ENCODE peak calls at places on chromosomes 2 and 18, in five cellular contexts. One of them, this sample, is unnamed.

GRCh38 chr2:68751397-68752339 is 17.1 kb downstream of the ARHGAP25 start:
- DNase-seq in stomach: peak; percentile 93
- DNase-seq in upper lobe of left lung: no peak
- DNase-seq in tibial nerve: peak; percentile 90
- DNase-seq in sigmoid colon: peak; percentile 92
- DNase-seq in this sample: peak; percentile 95

GRCh38 chr2:234286956-234287355 is 209.9 kb downstream of the ARL4C start:
- DNase-seq in tibial nerve: no peak
- DNase-seq in sigmoid colon: no peak
- DNase-seq in stomach: no peak
- DNase-seq in upper lobe of left lung: no peak
- DNase-seq in this sample: no peak

GRCh38 chr2:3132466-3132865 is 245.2 kb downstream of the EIPR1 start:
- DNase-seq in stomach: peak; percentile 15
- DNase-seq in tibial nerve: no peak
- DNase-seq in upper lobe of left lung: no peak
- DNase-seq in sigmoid colon: no peak
- DNase-seq in this sample: no peak

GRCh38 chr2:236334122-236334876 is 70.1 kb upstream of the ASB18 start:
- DNase-seq in tibial nerve: peak; percentile 69
- DNase-seq in sigmoid colon: no peak
- DNase-seq in stomach: no peak
- DNase-seq in upper lobe of left lung: no peak
- DNase-seq in this sample: no peak

GRCh38 chr2:17573085-17573805 is 32.7 kb downstream of the VSNL1 start:
- DNase-seq in sigmoid colon: no peak
- DNase-seq in tibial nerve: no peak
- DNase-seq in stomach: no peak
- DNase-seq in upper lobe of left lung: no peak
- DNase-seq in this sample: no peak

GRCh38 chr2:191122638-191123294 is 28.0 kb downstream of the STAT4 start:
- DNase-seq in upper lobe of left lung: no peak
- DNase-seq in tibial nerve: no peak
- DNase-seq in sigmoid colon: no peak
- DNase-seq in stomach: no peak
- DNase-seq in this sample: no peak

GRCh38 chr2:10405441-10405840 is 42.7 kb downstream of the ODC1 start:
- DNase-seq in sigmoid colon: peak; percentile 95
- DNase-seq in stomach: no peak
- DNase-seq in tibial nerve: no peak
- DNase-seq in upper lobe of left lung: no peak
- DNase-seq in this sample: peak; percentile 49

GRCh38 chr2:232584238-232584637 is 33.7 kb downstream of the EIF4E2 start:
- DNase-seq in tibial nerve: no peak
- DNase-seq in sigmoid colon: peak; percentile 29
- DNase-seq in stomach: no peak
- DNase-seq in upper lobe of left lung: no peak
- DNase-seq in this sample: no peak

GRCh38 chr2:238571626-238572372 is 145.1 kb downstream of the ASB1 start:
- DNase-seq in sigmoid colon: no peak
- DNase-seq in stomach: no peak
- DNase-seq in upper lobe of left lung: no peak
- DNase-seq in tibial nerve: no peak
- DNase-seq in this sample: no peak

GRCh38 chr2:32902986-32903385 is 43.8 kb upstream of the LTBP1 start:
- DNase-seq in upper lobe of left lung: no peak
- DNase-seq in tibial nerve: no peak
- DNase-seq in sigmoid colon: no peak
- DNase-seq in stomach: no peak
- DNase-seq in this sample: no peak

GRCh38 chr2:14554829-14555580 is 77.5 kb upstream of the LRATD1 start:
- DNase-seq in stomach: no peak
- DNase-seq in tibial nerve: no peak
- DNase-seq in sigmoid colon: no peak
- DNase-seq in upper lobe of left lung: no peak
- DNase-seq in this sample: peak; percentile 69

GRCh38 chr2:71695235-71696120 is 242.1 kb downstream of the DYSF start:
- DNase-seq in upper lobe of left lung: no peak
- DNase-seq in stomach: no peak
- DNase-seq in tibial nerve: no peak
- DNase-seq in sigmoid colon: no peak
- DNase-seq in this sample: no peak

GRCh38 chr2:174699993-174700766 is 64.1 kb downstream of the CHRNA1 start:
- DNase-seq in upper lobe of left lung: no peak
- DNase-seq in stomach: no peak
- DNase-seq in tibial nerve: no peak
- DNase-seq in sigmoid colon: no peak
- DNase-seq in this sample: no peak

GRCh38 chr2:216319771-216320170 is 52.5 kb downstream of the MARCHF4 start:
- DNase-seq in stomach: no peak
- DNase-seq in upper lobe of left lung: no peak
- DNase-seq in tibial nerve: no peak
- DNase-seq in sigmoid colon: no peak
- DNase-seq in this sample: no peak

GRCh38 chr18:50836521-50836957 is 16.7 kb upstream of the MRO start:
- DNase-seq in stomach: no peak
- DNase-seq in upper lobe of left lung: no peak
- DNase-seq in tibial nerve: no peak
- DNase-seq in sigmoid colon: no peak
- DNase-seq in this sample: no peak

GRCh38 chr18:40313030-40313642 is 1641.9 kb upstream of the PIK3C3 start:
- DNase-seq in stomach: no peak
- DNase-seq in tibial nerve: no peak
- DNase-seq in sigmoid colon: no peak
- DNase-seq in upper lobe of left lung: no peak
- DNase-seq in this sample: no peak

GRCh38 chr2:199160677-199161465 is 296.9 kb downstream of the SATB2 start:
- DNase-seq in upper lobe of left lung: no peak
- DNase-seq in tibial nerve: no peak
- DNase-seq in sigmoid colon: no peak
- DNase-seq in stomach: no peak
- DNase-seq in this sample: no peak

GRCh38 chr2:216286616-216287231 is 85.6 kb downstream of the MARCHF4 start:
- DNase-seq in upper lobe of left lung: no peak
- DNase-seq in tibial nerve: no peak
- DNase-seq in sigmoid colon: no peak
- DNase-seq in stomach: no peak
- DNase-seq in this sample: no peak

GRCh38 chr18:7950380-7951143 is 383.4 kb downstream of the PTPRM start:
- DNase-seq in tibial nerve: no peak
- DNase-seq in stomach: peak; percentile 45
- DNase-seq in upper lobe of left lung: no peak
- DNase-seq in sigmoid colon: no peak
- DNase-seq in this sample: no peak

GRCh38 chr18:48367557-48367956 is 41.6 kb downstream of the ZBTB7C start:
- DNase-seq in upper lobe of left lung: no peak
- DNase-seq in sigmoid colon: no peak
- DNase-seq in stomach: no peak
- DNase-seq in tibial nerve: no peak
- DNase-seq in this sample: no peak

GRCh38 chr2:220835563-220835962 is 736.5 kb downstream of the EPHA4 start:
- DNase-seq in upper lobe of left lung: no peak
- DNase-seq in stomach: no peak
- DNase-seq in sigmoid colon: no peak
- DNase-seq in tibial nerve: no peak
- DNase-seq in this sample: no peak

GRCh38 chr2:157107877-157108276 is 149.6 kb upstream of the GALNT5 start:
- DNase-seq in tibial nerve: no peak
- DNase-seq in stomach: no peak
- DNase-seq in sigmoid colon: no peak
- DNase-seq in upper lobe of left lung: no peak
- DNase-seq in this sample: peak; percentile 33

GRCh38 chr2:6077585-6077984 is 385.4 kb downstream of the SOX11 start:
- DNase-seq in upper lobe of left lung: no peak
- DNase-seq in sigmoid colon: no peak
- DNase-seq in tibial nerve: no peak
- DNase-seq in stomach: no peak
- DNase-seq in this sample: no peak

GRCh38 chr2:237863102-237863511 is 3.7 kb downstream of the RAMP1 start:
- DNase-seq in sigmoid colon: peak; percentile 67
- DNase-seq in upper lobe of left lung: no peak
- DNase-seq in tibial nerve: no peak
- DNase-seq in stomach: no peak
- DNase-seq in this sample: no peak

GRCh38 chr2:95158891-95159619 is 593 bp downstream of the ZNF514 start:
- DNase-seq in upper lobe of left lung: peak; percentile 90
- DNase-seq in stomach: peak; percentile 45
- DNase-seq in sigmoid colon: peak; percentile 78
- DNase-seq in tibial nerve: peak; percentile 10
- DNase-seq in this sample: peak; percentile 44

GRCh38 chr2:102245266-102246151 is 58.7 kb downstream of the IL1RL2 start:
- DNase-seq in sigmoid colon: no peak
- DNase-seq in tibial nerve: no peak
- DNase-seq in stomach: no peak
- DNase-seq in upper lobe of left lung: peak; percentile 47
- DNase-seq in this sample: no peak

GRCh38 chr18:37537868-37538525 is 27.6 kb downstream of the CELF4 start:
- DNase-seq in upper lobe of left lung: peak; percentile 90
- DNase-seq in stomach: peak; percentile 78
- DNase-seq in sigmoid colon: peak; percentile 76
- DNase-seq in tibial nerve: peak; percentile 62
- DNase-seq in this sample: peak; percentile 60

GRCh38 chr2:239293450-239294430 is 107.1 kb downstream of the HDAC4 start:
- DNase-seq in upper lobe of left lung: no peak
- DNase-seq in tibial nerve: no peak
- DNase-seq in sigmoid colon: peak; percentile 67
- DNase-seq in stomach: no peak
- DNase-seq in this sample: peak; percentile 13

GRCh38 chr2:47422560-47422959 is 19.6 kb downstream of the MSH2 start:
- DNase-seq in tibial nerve: no peak
- DNase-seq in upper lobe of left lung: no peak
- DNase-seq in stomach: no peak
- DNase-seq in sigmoid colon: no peak
- DNase-seq in this sample: no peak

GRCh38 chr2:205990104-205990503 is 95.9 kb downstream of the INO80D start:
- DNase-seq in tibial nerve: no peak
- DNase-seq in stomach: no peak
- DNase-seq in upper lobe of left lung: no peak
- DNase-seq in sigmoid colon: no peak
- DNase-seq in this sample: no peak

GRCh38 chr18:48066225-48066652 is 135.8 kb upstream of the SMAD2 start:
- DNase-seq in upper lobe of left lung: no peak
- DNase-seq in tibial nerve: no peak
- DNase-seq in stomach: no peak
- DNase-seq in sigmoid colon: no peak
- DNase-seq in this sample: no peak

GRCh38 chr2:65369574-65369973 is 62.8 kb downstream of the SPRED2 start:
- DNase-seq in sigmoid colon: no peak
- DNase-seq in tibial nerve: no peak
- DNase-seq in stomach: no peak
- DNase-seq in upper lobe of left lung: no peak
- DNase-seq in this sample: no peak

GRCh38 chr2:65364986-65365733 is 67.2 kb downstream of the SPRED2 start:
- DNase-seq in sigmoid colon: no peak
- DNase-seq in stomach: no peak
- DNase-seq in upper lobe of left lung: no peak
- DNase-seq in tibial nerve: no peak
- DNase-seq in this sample: no peak

GRCh38 chr2:65366595-65367125 is 65.7 kb downstream of the SPRED2 start:
- DNase-seq in stomach: no peak
- DNase-seq in sigmoid colon: no peak
- DNase-seq in tibial nerve: no peak
- DNase-seq in upper lobe of left lung: no peak
- DNase-seq in this sample: peak; percentile 69

GRCh38 chr2:65368464-65368863 is 63.9 kb downstream of the SPRED2 start:
- DNase-seq in upper lobe of left lung: no peak
- DNase-seq in tibial nerve: no peak
- DNase-seq in sigmoid colon: no peak
- DNase-seq in stomach: no peak
- DNase-seq in this sample: no peak

GRCh38 chr2:65367517-65367916 is 64.9 kb downstream of the SPRED2 start:
- DNase-seq in stomach: peak; percentile 44
- DNase-seq in tibial nerve: no peak
- DNase-seq in upper lobe of left lung: no peak
- DNase-seq in sigmoid colon: peak; percentile 72
- DNase-seq in this sample: peak; percentile 36
- TF ChIP-seq EP300 in stomach: no peak
- TF ChIP-seq EP300 in tibial nerve: no peak
- TF ChIP-seq EP300 in upper lobe of left lung: no peak
- TF ChIP-seq EP300 in sigmoid colon: no peak
- TF ChIP-seq EP300 in this sample: no peak

GRCh38 chr18:58096658-58097057 is 52.6 kb downstream of the NEDD4L start:
- DNase-seq in sigmoid colon: no peak
- DNase-seq in upper lobe of left lung: no peak
- DNase-seq in stomach: no peak
- DNase-seq in tibial nerve: no peak
- DNase-seq in this sample: no peak
- H3K27ac ChIP-seq in sigmoid colon: peak overlapping the region; percentile 35
- H3K27ac ChIP-seq in upper lobe of left lung: peak overlapping the region; percentile 61
- H3K27ac ChIP-seq in stomach: no peak overlapping the region
- H3K27ac ChIP-seq in tibial nerve: peak overlapping the region; percentile 25
- H3K27ac ChIP-seq in this sample: peak overlapping the region; percentile 61

GRCh38 chr2:11615209-11615608 is 54.8 kb downstream of the NTSR2 start:
- DNase-seq in sigmoid colon: no peak
- DNase-seq in upper lobe of left lung: no peak
- DNase-seq in tibial nerve: no peak
- DNase-seq in stomach: no peak
- DNase-seq in this sample: no peak
- H3K36me3 ChIP-seq in sigmoid colon: no peaks in the 10 kb centered on the region
- H3K36me3 ChIP-seq in upper lobe of left lung: no peaks in the 10 kb centered on the region
- H3K36me3 ChIP-seq in tibial nerve: peaks cover 81% of the 10 kb centered on the region
- H3K36me3 ChIP-seq in stomach: peaks cover 36% of the 10 kb centered on the region
- H3K36me3 ChIP-seq in this sample: no peaks in the 10 kb centered on the region

GRCh38 chr2:9211496-9211895 is 4.9 kb downstream of the ASAP2 start:
- DNase-seq in stomach: no peak
- DNase-seq in tibial nerve: no peak
- DNase-seq in sigmoid colon: no peak
- DNase-seq in upper lobe of left lung: no peak
- DNase-seq in this sample: no peak

GRCh38 chr2:9212010-9212638 is 5.5 kb downstream of the ASAP2 start:
- DNase-seq in tibial nerve: no peak
- DNase-seq in upper lobe of left lung: no peak
- DNase-seq in sigmoid colon: no peak
- DNase-seq in stomach: peak; percentile 76
- DNase-seq in this sample: peak; percentile 49

GRCh38 chr2:9207641-9208301 is 1.2 kb downstream of the ASAP2 start:
- DNase-seq in tibial nerve: no peak
- DNase-seq in stomach: peak; percentile 49
- DNase-seq in sigmoid colon: no peak
- DNase-seq in upper lobe of left lung: no peak
- DNase-seq in this sample: peak; percentile 64

GRCh38 chr2:9212661-9213411 is 6.2 kb downstream of the ASAP2 start:
- DNase-seq in sigmoid colon: no peak
- DNase-seq in stomach: peak; percentile 46
- DNase-seq in upper lobe of left lung: no peak
- DNase-seq in tibial nerve: no peak
- DNase-seq in this sample: no peak

DNA sequence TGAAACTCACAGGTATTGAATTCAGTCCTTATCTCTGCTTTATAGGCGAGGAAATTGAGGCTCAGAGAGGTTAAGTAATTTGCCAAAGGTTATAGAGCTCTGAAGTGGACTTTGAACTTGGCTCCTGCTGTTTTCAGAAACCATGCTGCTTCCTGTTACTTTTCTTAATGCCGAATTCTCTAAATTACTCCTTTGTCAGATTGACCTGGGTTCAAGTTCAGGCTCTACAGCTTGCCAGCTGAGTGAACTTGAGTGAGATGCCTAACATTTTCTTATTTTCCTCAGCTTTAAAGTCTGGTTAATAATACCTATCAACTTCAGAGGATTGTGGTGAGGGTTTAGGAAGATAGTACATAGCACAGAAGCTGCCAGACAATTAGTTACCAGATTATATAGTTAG is 3.4 kb downstream of the ASAP2 start:
- DNase-seq in tibial nerve: no peak
- DNase-seq in stomach: no peak
- DNase-seq in upper lobe of left lung: no peak
- DNase-seq in sigmoid colon: no peak
- DNase-seq in this sample: no peak
- TF ChIP-seq EP300 in tibial nerve: no peak
- TF ChIP-seq EP300 in stomach: no peak
- TF ChIP-seq EP300 in upper lobe of left lung: no peak
- TF ChIP-seq EP300 in sigmoid colon: no peak
- TF ChIP-seq EP300 in this sample: no peak